ENCODE peak calls at places on chromosomes 2 and 18, in five cellular contexts. M, Z, A, T and R are unnamed samples.

GRCh38 chr18:62028715-62029114 is 135.9 kb upstream of the RNF152 start:
- DNase-seq in Z (no peak), M (no peak), T (no peak), A (no peak), R (no peak)

GRCh38 chr2:36530983-36531354 is 67.0 kb downstream of the FEZ2 start:
- DNase-seq in A (no peak), T (no peak), Z (no peak), M (no peak), R (peak; percentile 76)

GRCh38 chr2:74440378-74441110 is 1.2 kb downstream of the RTKN start:
- DNase-seq in M (peak; percentile 58), T (peak; percentile 83), A (peak; percentile 90), Z (peak; percentile 48), R (peak; percentile 85)

GRCh38 chr2:236939271-236939670 is 146.4 kb upstream of the COPS8 start:
- DNase-seq in T (no peak), A (no peak), M (no peak), Z (no peak), R (no peak)

GRCh38 chr2:11023326-11024009 is 111.7 kb downstream of the KCNF1 start:
- DNase-seq in M (no peak), T (no peak), Z (no peak), A (no peak), R (no peak)

GRCh38 chr2:132037527-132038178 is 124.1 kb downstream of the ANKRD30BL start:
- DNase-seq in T (peak; percentile 65), Z (no peak), M (no peak), A (no peak), R (no peak)

GRCh38 chr2:196927318-196928225 is 1.1 kb upstream of the PGAP1 start:
- DNase-seq in M (peak; percentile 29), Z (no peak), T (no peak), A (no peak), R (peak; percentile 69)

GRCh38 chr2:17853799-17854198 is 24.7 kb upstream of the KCNS3 start:
- DNase-seq in Z (no peak), M (no peak), A (no peak), T (peak; percentile 39), R (no peak)

GRCh38 chr2:53877556-53877955 is 17.8 kb upstream of the GPR75 start:
- DNase-seq in Z (no peak), M (no peak), T (no peak), A (no peak), R (no peak)

GRCh38 chr2:10236571-10237391 is 65.9 kb upstream of the HPCAL1 start:
- DNase-seq in Z (no peak), T (no peak), M (peak; percentile 17), A (peak; percentile 52), R (no peak)

GRCh38 chr2:61816480-61817355 is 37.1 kb downstream of the FAM161A start:
- DNase-seq in A (no peak), M (no peak), T (no peak), Z (no peak), R (no peak)

GRCh38 chr18:28766721-28767120 is 589.8 kb upstream of the CDH2 start:
- DNase-seq in T (no peak), M (no peak), Z (no peak), A (no peak), R (peak; percentile 11)

GRCh38 chr18:61581578-61582204 is 248.5 kb downstream of the CDH20 start:
- DNase-seq in Z (no peak), A (peak; percentile 87), M (peak; percentile 78), T (peak; percentile 93), R (peak; percentile 70)

GRCh38 chr2:163207706-163208370 is 369.3 kb upstream of the KCNH7 start:
- DNase-seq in T (no peak), A (no peak), M (no peak), Z (no peak), R (no peak)

GRCh38 chr2:216519154-216519762 is 20.6 kb downstream of the RPL37A start:
- DNase-seq in Z (peak; percentile 73), M (peak; percentile 89), A (no peak), T (peak; percentile 59), R (peak; percentile 88)

GRCh38 chr2:9010866-9011265 is 7.4 kb upstream of the MBOAT2 start:
- DNase-seq in A (no peak), Z (no peak), T (no peak), M (no peak), R (peak; percentile 56)

GRCh38 chr2:11744631-11745394 is 1.6 kb upstream of the LPIN1 start:
- DNase-seq in M (no peak), Z (no peak), T (peak; percentile 62), A (no peak), R (peak; percentile 66)

GRCh38 chr2:85091838-85092237 is 41.4 kb upstream of the TCF7L1 start:
- DNase-seq in A (no peak), M (no peak), Z (no peak), T (no peak), R (no peak)

GRCh38 chr2:173669271-173669853 is 295.8 kb downstream of the SP3 start:
- DNase-seq in T (no peak), Z (no peak), A (no peak), M (no peak), R (peak; percentile 60)

GRCh38 chr2:216775043-216775453 is 79.7 kb upstream of the IGFBP5 start:
- DNase-seq in A (no peak), Z (peak; percentile 52), M (peak; percentile 83), T (no peak), R (peak; percentile 86)

GRCh38 chr2:168738057-168738456 is 64.4 kb upstream of the NOSTRIN start:
- DNase-seq in M (no peak), Z (no peak), T (no peak), A (no peak), R (no peak)

GRCh38 chr2:10342245-10342951 is 39.7 kb downstream of the HPCAL1 start:
- DNase-seq in M (peak; percentile 54), A (no peak), T (no peak), Z (no peak), R (no peak)

GRCh38 chr2:138794734-138795133 is 14.5 kb upstream of the NXPH2 start:
- DNase-seq in A (no peak), M (no peak), Z (no peak), T (no peak), R (no peak)

GRCh38 chr18:56542488-56542887 is 95.9 kb downstream of the TXNL1 start:
- DNase-seq in M (no peak), Z (no peak), A (no peak), T (no peak), R (no peak)

GRCh38 chr2:158458617-158458920 is 1.8 kb downstream of the PKP4 start:
- DNase-seq in Z (no peak), A (no peak), T (no peak), M (no peak), R (no peak)

GRCh38 chr2:188322569-188323531 is 31.2 kb downstream of the GULP1 start:
- DNase-seq in A (no peak), Z (no peak), M (no peak), T (no peak), R (peak; percentile 67)

GRCh38 chr18:11251891-11252270 is 102.5 kb upstream of the PIEZO2 start:
- DNase-seq in M (no peak), T (no peak), Z (no peak), A (no peak), R (no peak)

GRCh38 chr2:194385376-194385775 is 1271.7 kb upstream of the SLC39A10 start:
- DNase-seq in Z (no peak), A (no peak), M (no peak), T (no peak), R (no peak)

GRCh38 chr2:86622878-86623548 is 652 bp downstream of the RNF103 start:
- DNase-seq in A (peak; percentile 79), M (peak; percentile 39), Z (no peak), T (peak; percentile 31), R (peak; percentile 28)

GRCh38 chr2:177754476-177754873 is 318.1 kb downstream of the PDE11A start:
- DNase-seq in Z (no peak), T (no peak), M (peak; percentile 38), A (no peak), R (peak; percentile 88)

GRCh38 chr2:134283701-134284100 is 29.8 kb downstream of the MGAT5 start:
- DNase-seq in M (no peak), Z (no peak), A (no peak), T (no peak), R (peak; percentile 73)

DNA sequence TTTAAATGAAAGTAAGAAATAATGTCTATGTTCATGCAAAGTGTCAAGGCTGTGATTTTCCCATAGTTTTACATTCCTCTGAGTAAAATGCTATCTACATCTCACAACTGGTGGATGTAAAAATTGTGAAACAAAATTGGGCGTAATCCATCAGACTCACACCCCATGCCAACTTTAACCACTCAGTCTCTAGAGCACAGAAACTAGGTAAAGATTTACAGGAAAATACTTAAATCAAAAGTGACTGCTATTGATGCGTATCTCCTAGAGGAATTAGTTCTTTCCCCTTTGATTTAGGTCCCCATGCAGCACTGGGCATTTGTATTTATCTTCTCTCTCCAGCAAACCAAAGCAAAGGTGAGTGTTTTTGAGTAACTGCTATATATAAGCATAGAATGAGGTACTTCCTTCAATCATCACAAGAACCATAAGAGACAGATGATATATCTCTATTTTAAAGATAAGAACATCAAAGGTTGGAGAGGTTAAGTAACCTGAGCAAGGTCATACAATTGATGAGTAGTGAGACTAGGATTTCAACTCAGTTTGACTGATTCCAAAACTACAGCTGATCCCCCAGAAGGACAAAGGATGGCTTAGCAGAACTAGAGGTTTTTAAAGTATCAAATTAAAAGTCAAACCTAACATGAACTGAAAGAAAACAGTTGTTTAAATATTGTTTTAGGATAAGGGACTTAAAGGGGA is 594.0 kb upstream of the ACVR2A start:
- DNase-seq in T (no peak), M (no peak), Z (no peak), A (no peak), R (no peak)
- TF ChIP-seq CTCF in T (no peak), M (no peak), Z (no peak), A (no peak), R (no peak)

GRCh38 chr2:3751832-3752231 is 48.5 kb downstream of the DCDC2C start:
- DNase-seq in A (no peak), M (no peak), Z (no peak), T (no peak), R (no peak)

GRCh38 chr2:3758906-3759305 is 55.5 kb downstream of the DCDC2C start:
- DNase-seq in A (no peak), Z (no peak), T (no peak), M (no peak), R (no peak)

GRCh38 chr2:3754280-3754679 is 50.9 kb downstream of the DCDC2C start:
- DNase-seq in A (no peak), M (no peak), Z (no peak), T (no peak), R (no peak)

GRCh38 chr2:3754795-3755194 is 51.4 kb downstream of the DCDC2C start:
- DNase-seq in T (no peak), M (no peak), A (no peak), Z (no peak), R (no peak)

GRCh38 chr2:3755277-3755676 is 51.9 kb downstream of the DCDC2C start:
- DNase-seq in T (no peak), Z (no peak), A (no peak), M (no peak), R (no peak)
- TF ChIP-seq CTCF in T (no peak), Z (no peak), A (no peak), M (no peak), R (no peak)

DNA sequence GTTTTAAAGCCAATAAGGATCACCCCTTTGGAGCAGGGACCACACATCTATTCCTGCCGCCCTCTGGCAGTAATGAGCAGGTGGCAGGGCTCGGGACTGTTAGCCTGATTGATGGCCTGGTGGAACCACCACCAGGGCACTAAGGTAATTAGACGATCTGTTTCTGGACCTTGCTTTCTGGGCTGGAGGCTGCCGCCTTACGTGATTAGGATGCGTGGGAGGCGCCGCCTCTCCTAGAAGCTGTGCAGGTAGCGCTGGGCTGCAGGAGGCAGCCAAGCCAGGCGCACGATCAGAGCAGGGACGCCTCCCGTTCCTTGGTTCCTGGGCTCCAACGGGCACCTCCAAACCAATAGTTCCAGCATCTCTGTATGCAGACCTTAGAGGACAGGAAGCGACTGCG is 242.6 kb upstream of the RAB12 start:
- DNase-seq in M (no peak), A (no peak), Z (no peak), T (no peak), R (no peak)
- TF ChIP-seq CTCF in M (no peak), A (no peak), Z (no peak), T (no peak), R (no peak)

GRCh38 chr2:111069722-111070121 is 51.0 kb upstream of the BCL2L11 start:
- DNase-seq in A (no peak), M (no peak), Z (no peak), T (no peak), R (no peak)
- TF ChIP-seq CTCF in A (no peak), M (no peak), Z (peak; percentile 23), T (peak; percentile 26), R (peak; percentile 23)